ENCODE peak calls at places on chromosomes 2 and 18, in four cellular contexts. E is uterus, J is PC-3, P is lung. K is an unnamed sample.

GRCh38 chr2:33859791-33860461 is 260.8 kb upstream of the FAM98A start:
- DNase-seq in E (no peak), P (no peak), J (no peak), K (no peak)

GRCh38 chr2:183148967-183149366 is 24.7 kb downstream of the NUP35 start:
- DNase-seq in P (no peak), J (peak), E (no peak), K (no peak)

GRCh38 chr2:241767464-241768250 is 9.0 kb upstream of the GAL3ST2 start:
- DNase-seq in P (no peak), J (no peak), E (no peak), K (no peak)

GRCh38 chr2:174957049-174957448 is 48.1 kb downstream of the CHN1 start:
- DNase-seq in P (no peak), J (no peak), E (no peak), K (no peak)

GRCh38 chr2:165562235-165562634 is 92.7 kb downstream of the CSRNP3 start:
- DNase-seq in E (no peak), P (no peak), J (no peak), K (no peak)

GRCh38 chr18:11981383-11981632 is at the start of gene IMPA2:
- DNase-seq in J (no peak), P (no peak), E (no peak), K (no peak)

GRCh38 chr2:157662401-157662800 is 33.7 kb upstream of the ACVR1C start:
- DNase-seq in E (no peak), J (peak), P (no peak), K (no peak)

GRCh38 chr2:101832114-101832513 is 134.6 kb downstream of the MAP4K4 start:
- DNase-seq in P (no peak), E (no peak), J (peak), K (no peak)

GRCh38 chr2:15365411-15365810 is 195.7 kb downstream of the NBAS start:
- DNase-seq in J (no peak), P (no peak), E (no peak), K (no peak)

GRCh38 chr18:55421612-55422381 is 166.2 kb downstream of the TCF4 start:
- DNase-seq in E (peak), P (no peak), J (no peak), K (no peak)

GRCh38 chr2:128416781-128417180 is 98.1 kb upstream of the HS6ST1 start:
- DNase-seq in P (peak), J (no peak), E (peak), K (no peak)

GRCh38 chr2:190763901-190764514 is 115.1 kb downstream of the NAB1 start:
- DNase-seq in E (no peak), P (no peak), J (peak), K (no peak)

GRCh38 chr18:78543201-78543725 is 436.4 kb upstream of the SALL3 start:
- DNase-seq in P (no peak), E (no peak), J (no peak), K (no peak)

DNA sequence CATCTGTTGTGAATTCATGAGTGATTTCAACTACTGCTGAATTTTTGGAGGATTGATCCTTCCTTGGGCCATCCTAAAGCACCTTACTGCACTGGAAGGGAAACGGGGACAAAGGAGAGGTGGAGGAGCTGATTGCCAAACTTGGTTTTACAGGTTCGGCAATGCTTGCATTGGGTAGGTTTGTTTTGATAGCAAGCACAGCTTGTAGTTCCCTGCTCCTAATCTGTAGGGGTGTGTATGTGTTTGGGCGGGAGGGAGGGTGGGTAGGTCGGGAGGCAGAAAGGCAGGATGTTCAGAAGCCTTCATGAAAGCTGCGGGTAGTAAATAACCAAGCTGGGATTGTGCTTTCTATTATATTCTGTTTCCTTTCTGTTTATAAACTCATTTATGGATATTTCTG is 24.6 kb downstream of the PHLPP1 start:
- DNase-seq in E (no peak), P (no peak), J (no peak), K (no peak)
- H3K27ac ChIP-seq in E (peak), P (no peak), J (no peak), K (no peak)

DNA sequence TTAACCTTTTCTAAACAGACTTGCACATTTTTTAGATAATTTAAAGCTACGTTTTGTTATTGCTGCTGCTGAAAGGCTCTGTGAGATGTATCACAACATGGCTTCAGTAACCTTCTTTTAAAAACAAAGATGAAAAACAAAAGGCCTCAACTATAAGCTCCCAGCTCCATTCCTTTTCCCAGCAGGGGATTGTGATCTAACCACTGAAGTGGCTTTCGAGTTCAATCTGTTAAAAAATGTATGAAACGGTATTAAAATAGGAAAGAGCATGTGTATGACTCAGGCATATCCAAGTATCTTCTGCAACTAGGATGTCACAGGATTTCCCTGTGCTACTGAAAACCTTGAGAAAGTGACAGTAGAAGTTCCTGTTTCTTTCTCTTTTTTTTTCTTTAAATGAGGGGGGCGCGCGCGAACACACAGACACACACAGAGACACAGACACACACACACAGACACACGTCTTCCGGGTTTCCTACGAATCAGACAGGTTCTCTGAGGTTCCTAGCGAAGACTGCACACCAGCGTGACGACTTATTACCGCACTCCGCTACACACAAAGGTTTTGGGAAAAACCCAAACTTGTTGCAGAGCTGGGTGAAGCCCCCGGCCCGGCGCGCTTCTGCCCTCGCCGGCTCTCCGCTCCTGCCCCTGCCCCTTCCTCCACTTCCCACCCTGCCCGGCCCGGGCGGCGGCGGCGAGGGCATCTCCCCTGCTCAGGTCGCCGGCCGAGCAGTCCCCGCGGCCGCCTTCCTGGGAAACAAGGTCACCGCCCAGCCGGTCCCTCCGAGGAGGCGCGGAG is 86.8 kb downstream of the RBMS1 start:
- DNase-seq in J (peak), P (peak), E (peak), K (no peak)
- TF ChIP-seq CTCF in J (no peak), P (no peak), E (no peak), K (no peak)

DNA sequence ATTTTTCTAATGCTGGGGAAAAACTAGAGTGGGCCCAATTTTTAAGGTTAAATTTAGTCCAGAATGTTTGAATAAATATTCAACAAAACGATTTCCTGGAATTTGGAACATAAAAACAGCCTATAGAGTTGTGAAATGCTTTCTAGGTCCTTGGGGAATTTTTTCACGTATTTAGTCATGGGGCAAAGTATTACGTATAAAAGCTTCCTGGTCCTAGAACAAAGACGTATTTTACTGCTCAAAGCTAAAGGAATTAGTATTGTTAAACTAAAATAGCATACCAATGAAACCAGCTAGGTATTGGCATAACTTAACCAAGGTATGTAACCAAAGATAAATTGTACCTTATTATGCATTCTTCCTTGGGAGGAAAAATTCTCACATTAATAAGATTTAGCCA is 1.6 kb downstream of the SESTD1 start:
- DNase-seq in P (no peak), J (peak), E (no peak), K (no peak)
- H3K27ac ChIP-seq in P (no peak), J (no peak), E (no peak), K (peak)

GRCh38 chr2:196468394-196468793 is 171.1 kb upstream of the CCDC150 start:
- DNase-seq in E (no peak), P (no peak), J (peak), K (no peak)
- TF ChIP-seq CTCF in E (no peak), P (no peak), J (peak), K (no peak)

GRCh38 chr18:45361148-45361851 is 254.0 kb upstream of the SLC14A2 start:
- DNase-seq in P (no peak), J (no peak), E (no peak), K (no peak)
- H3K27ac ChIP-seq in P (no peak), J (no peak), E (no peak), K (no peak)

DNA sequence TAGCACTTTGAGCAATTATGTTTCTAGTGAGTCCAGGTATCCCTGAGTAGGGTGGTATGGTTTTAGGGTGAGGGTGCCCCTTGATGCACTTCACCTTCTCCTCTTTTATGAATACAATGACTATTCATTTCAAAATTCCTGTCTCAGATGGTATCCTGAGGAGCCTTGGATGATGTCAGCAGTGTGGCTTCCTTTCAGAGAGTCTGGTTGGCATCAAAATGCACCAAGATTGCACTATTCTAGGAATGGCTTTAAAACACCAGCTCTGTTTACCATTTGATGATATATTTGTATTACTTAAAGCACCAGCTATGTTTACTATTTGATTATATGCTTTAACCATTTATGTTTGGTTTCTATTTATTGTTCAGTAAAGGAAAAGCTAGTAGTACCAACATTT is 141.0 kb downstream of the FMNL2 start:
- DNase-seq in J (peak), E (no peak), P (no peak), K (no peak)
- TF ChIP-seq CTCF in J (no peak), E (no peak), P (no peak), K (no peak)

K was measured in thoracic aorta.